ENCODE peak calls at places on chromosomes 5 and 9, in four cellular contexts. One of them, this sample, is unnamed.

GRCh38 chr5:52964138-52964537 is 25.0 kb upstream of the ITGA2 start:
- DNase-seq in HEK293T: no peak
- DNase-seq in GM12878: no peak
- DNase-seq in K562: no peak
- DNase-seq in this sample: peak

GRCh38 chr9:93642961-93643360 is 66.6 kb downstream of the PHF2 start:
- DNase-seq in HEK293T: no peak
- DNase-seq in GM12878: no peak
- DNase-seq in K562: no peak
- DNase-seq in this sample: no peak

GRCh38 chr9:96523429-96523828 is 73.5 kb downstream of the HABP4 start:
- DNase-seq in HEK293T: no peak
- DNase-seq in GM12878: no peak
- DNase-seq in K562: no peak
- DNase-seq in this sample: no peak

GRCh38 chr9:137645211-137645610 is 26.4 kb downstream of the EHMT1 start:
- DNase-seq in HEK293T: no peak
- DNase-seq in GM12878: no peak
- DNase-seq in K562: no peak
- DNase-seq in this sample: no peak

GRCh38 chr9:133322701-133323100 is 13.3 kb downstream of the SURF6 start:
- DNase-seq in HEK293T: no peak
- DNase-seq in GM12878: no peak
- DNase-seq in K562: no peak
- DNase-seq in this sample: no peak

GRCh38 chr9:128072144-128073021 is 4.4 kb downstream of the SLC25A25 start:
- DNase-seq in HEK293T: no peak
- DNase-seq in GM12878: peak
- DNase-seq in K562: no peak
- DNase-seq in this sample: no peak

GRCh38 chr9:105257767-105258166 is 13.3 kb downstream of the SLC44A1 start:
- DNase-seq in HEK293T: no peak
- DNase-seq in GM12878: no peak
- DNase-seq in K562: no peak
- DNase-seq in this sample: no peak

GRCh38 chr5:140182803-140183367 is 7.9 kb downstream of the CYSTM1 start:
- DNase-seq in HEK293T: no peak
- DNase-seq in GM12878: no peak
- DNase-seq in K562: no peak
- DNase-seq in this sample: no peak

DNA sequence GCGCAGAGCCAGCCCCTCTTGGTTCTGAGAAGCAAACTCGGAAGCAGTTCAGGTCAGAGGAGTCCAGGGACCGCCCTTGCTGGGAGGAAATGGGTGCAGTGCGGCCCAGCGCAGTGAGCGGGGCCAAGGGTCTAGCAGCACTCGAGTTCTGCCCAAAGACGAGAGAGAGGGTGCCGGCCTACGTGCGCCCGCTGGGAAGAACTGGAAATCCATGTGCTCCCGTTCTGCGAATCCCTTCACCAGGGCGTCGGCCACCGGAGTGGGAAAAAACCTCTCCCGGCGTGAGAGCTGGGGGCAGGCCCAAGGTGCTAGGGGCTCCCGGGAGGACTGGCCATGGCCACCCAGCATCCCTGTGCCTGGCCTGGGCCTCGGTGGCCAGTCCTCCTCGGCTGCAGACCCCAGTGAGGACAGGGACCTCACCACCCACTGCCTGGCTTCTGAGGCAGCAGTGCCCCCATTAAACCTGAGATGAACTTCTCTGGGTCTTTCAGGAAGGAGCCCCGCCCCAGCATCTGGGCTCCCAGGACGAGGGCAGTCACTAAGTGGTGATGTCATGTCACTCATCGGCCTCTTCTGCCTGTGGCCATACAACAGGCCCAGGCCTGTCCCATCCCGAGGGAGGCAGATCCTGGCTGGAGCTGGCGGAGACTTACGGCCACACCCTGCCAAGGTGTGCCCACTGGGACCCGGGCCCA is 10.6 kb downstream of the TMEM250 start:
- DNase-seq in HEK293T: no peak
- DNase-seq in GM12878: no peak
- DNase-seq in K562: peak
- DNase-seq in this sample: no peak
- TF ChIP-seq TARDBP in HEK293T: no peak
- TF ChIP-seq TARDBP in GM12878: no peak
- TF ChIP-seq TARDBP in K562: no peak
- TF ChIP-seq TARDBP in this sample: no peak

GRCh38 chr9:126301985-126302603 is 24.5 kb upstream of the MVB12B start:
- DNase-seq in HEK293T: peak
- DNase-seq in GM12878: no peak
- DNase-seq in K562: peak
- DNase-seq in this sample: peak
- TF ChIP-seq TARDBP in HEK293T: no peak
- TF ChIP-seq TARDBP in GM12878: no peak
- TF ChIP-seq TARDBP in K562: no peak
- TF ChIP-seq TARDBP in this sample: no peak

GRCh38 chr9:89477395-89477794 is 20.5 kb downstream of the SEMA4D start:
- DNase-seq in HEK293T: no peak
- DNase-seq in GM12878: no peak
- DNase-seq in K562: no peak
- DNase-seq in this sample: no peak
- TF ChIP-seq TARDBP in HEK293T: no peak
- TF ChIP-seq TARDBP in GM12878: no peak
- TF ChIP-seq TARDBP in K562: no peak
- TF ChIP-seq TARDBP in this sample: no peak

GRCh38 chr9:13942695-13943094 is 371.2 kb downstream of the NFIB start:
- DNase-seq in HEK293T: no peak
- DNase-seq in GM12878: no peak
- DNase-seq in K562: no peak
- DNase-seq in this sample: no peak
- TF ChIP-seq TARDBP in HEK293T: no peak
- TF ChIP-seq TARDBP in GM12878: no peak
- TF ChIP-seq TARDBP in K562: no peak
- TF ChIP-seq TARDBP in this sample: no peak

GRCh38 chr9:37582548-37583157 is 6.5 kb upstream of the FBXO10 start:
- DNase-seq in HEK293T: no peak
- DNase-seq in GM12878: no peak
- DNase-seq in K562: no peak
- DNase-seq in this sample: peak
- TF ChIP-seq TARDBP in HEK293T: no peak
- TF ChIP-seq TARDBP in GM12878: no peak
- TF ChIP-seq TARDBP in K562: no peak
- TF ChIP-seq TARDBP in this sample: no peak

This sample was measured in HepG2.